ENCODE peak calls at places on chromosome 10, in nine cellular contexts. J, I, N, S, P, D, B, U and X are unnamed samples.

GRCh38 chr10:1382711-1383110 is 326.5 kb downstream of the WDR37 start:
- DNase-seq in B (no peak), I (peak), J (no peak), P (no peak), D (no peak), N (no peak), S (no peak), U (no peak), X (no peak)

GRCh38 chr10:43707755-43708154 is 59.1 kb upstream of the ZNF32 start:
- DNase-seq in D (no peak), P (no peak), U (no peak), N (no peak), J (no peak), I (no peak), S (no peak), B (no peak), X (no peak)

GRCh38 chr10:28393956-28394568 is 91.2 kb upstream of the MPP7 start:
- DNase-seq in N (peak), D (no peak), I (peak), B (peak), S (peak), P (peak), J (peak), U (peak), X (peak)

GRCh38 chr10:132482090-132482489 is 55.5 kb upstream of the INPP5A start:
- DNase-seq in I (no peak), U (no peak), J (no peak), S (no peak), B (no peak), P (no peak), D (no peak), N (peak), X (no peak)

GRCh38 chr10:117734626-117735405 is 192.3 kb downstream of the EMX2 start:
- DNase-seq in B (no peak), J (no peak), S (no peak), P (no peak), D (no peak), N (no peak), U (no peak), I (no peak), X (no peak)

GRCh38 chr10:127293640-127294039 is 97.2 kb upstream of the INSYN2A start:
- DNase-seq in D (no peak), N (no peak), P (no peak), J (no peak), U (no peak), I (no peak), S (no peak), B (no peak), X (no peak)

GRCh38 chr10:122490786-122491680 is 29.7 kb downstream of the HTRA1 start:
- DNase-seq in S (no peak), I (peak), J (peak), N (no peak), B (no peak), P (no peak), D (no peak), U (no peak), X (no peak)

GRCh38 chr10:35216303-35216905 is 89.8 kb downstream of the CREM start:
- DNase-seq in P (no peak), D (no peak), B (no peak), J (peak), N (peak), S (no peak), U (no peak), I (no peak), X (no peak)

GRCh38 chr10:86400705-86401587 is 34.4 kb upstream of the GRID1 start:
- DNase-seq in B (peak), N (peak), U (peak), I (peak), S (peak), P (peak), J (peak), D (no peak), X (no peak)

GRCh38 chr10:103835121-103836045 is 20.0 kb downstream of the SH3PXD2A start:
- DNase-seq in I (no peak), P (no peak), D (no peak), B (no peak), N (no peak), S (no peak), U (no peak), J (peak), X (no peak)

GRCh38 chr10:43137701-43137970 is 609 bp upstream of the CSGALNACT2 start:
- DNase-seq in B (no peak), I (peak), S (no peak), U (no peak), D (no peak), P (peak), J (peak), N (peak), X (peak)

GRCh38 chr10:22612316-22612715 is 102.1 kb downstream of the PIP4K2A start:
- DNase-seq in I (no peak), U (no peak), B (no peak), S (no peak), P (no peak), N (no peak), J (no peak), D (no peak), X (no peak)

GRCh38 chr10:35959103-35959740 is 317.1 kb upstream of the FZD8 start:
- DNase-seq in P (no peak), J (no peak), U (no peak), I (no peak), D (no peak), S (no peak), B (no peak), N (no peak), X (no peak)

GRCh38 chr10:126188679-126189200 is 199.5 kb downstream of the ADAM12 start:
- DNase-seq in B (no peak), S (no peak), D (no peak), U (no peak), J (no peak), P (no peak), N (no peak), I (no peak), X (no peak)

GRCh38 chr10:6050801-6051445 is 11.2 kb downstream of the IL2RA start:
- DNase-seq in I (peak), B (peak), S (peak), P (peak), D (peak), U (no peak), J (peak), N (peak), X (peak)

GRCh38 chr10:655184-655583 is 34.3 kb downstream of the DIP2C start:
- DNase-seq in N (no peak), I (no peak), P (no peak), J (no peak), S (no peak), D (no peak), U (no peak), B (no peak), X (no peak)

GRCh38 chr10:91311601-91312000 is 91.1 kb downstream of the PCGF5 start:
- DNase-seq in J (no peak), U (no peak), I (no peak), P (no peak), D (no peak), S (no peak), N (no peak), B (no peak), X (no peak)

GRCh38 chr10:79178614-79179403 is 110.0 kb downstream of the ZMIZ1 start:
- DNase-seq in P (no peak), J (no peak), B (no peak), D (no peak), S (no peak), I (no peak), U (no peak), N (no peak), X (peak)

GRCh38 chr10:36808625-36809362 is 316.6 kb upstream of the ANKRD30A start:
- DNase-seq in D (no peak), J (no peak), N (no peak), U (no peak), S (no peak), B (no peak), I (no peak), P (no peak), X (no peak)

GRCh38 chr10:103153302-103153759 is 39.7 kb downstream of the NT5C2 start:
- DNase-seq in S (peak), I (no peak), N (peak), J (no peak), D (no peak), P (no peak), U (no peak), B (no peak), X (no peak)

GRCh38 chr10:89269822-89270483 is 18.4 kb upstream of the LIPA start:
- DNase-seq in S (no peak), P (no peak), J (no peak), I (no peak), N (peak), B (no peak), U (no peak), D (no peak), X (no peak)

GRCh38 chr10:89535185-89536012 is at the start of gene SLC16A12:
- DNase-seq in D (no peak), P (no peak), I (no peak), U (no peak), S (peak), J (no peak), N (no peak), B (no peak), X (no peak)

GRCh38 chr10:1399431-1400120 is 337.7 kb downstream of the ADARB2 start:
- DNase-seq in I (peak), B (no peak), S (no peak), D (no peak), N (no peak), J (no peak), U (no peak), P (no peak), X (no peak)

GRCh38 chr10:117214401-117214800 is 17.1 kb downstream of the KCNK18 start:
- DNase-seq in U (no peak), D (no peak), S (no peak), J (no peak), B (peak), I (no peak), N (no peak), P (peak), X (no peak)

GRCh38 chr10:114687459-114687858 is 29.4 kb upstream of the ABLIM1 start:
- DNase-seq in S (no peak), B (no peak), D (no peak), P (no peak), N (no peak), U (no peak), I (no peak), J (no peak), X (no peak)

GRCh38 chr10:33022090-33022489 is 64.1 kb upstream of the ITGB1 start:
- DNase-seq in J (no peak), N (no peak), D (no peak), S (no peak), P (no peak), U (no peak), B (no peak), I (no peak), X (no peak)

GRCh38 chr10:15237351-15237750 is 68.9 kb upstream of the NMT2 start:
- DNase-seq in U (no peak), P (peak), N (no peak), D (no peak), B (no peak), J (no peak), I (no peak), S (peak), X (no peak)

GRCh38 chr10:5466451-5466996 is 32.8 kb downstream of the CALML5 start:
- DNase-seq in U (no peak), D (no peak), P (no peak), S (peak), J (peak), I (no peak), B (no peak), N (peak), X (no peak)

GRCh38 chr10:5940807-5941218 is 36.5 kb downstream of the IL15RA start:
- DNase-seq in U (no peak), S (no peak), I (no peak), N (no peak), B (no peak), P (no peak), J (no peak), D (no peak), X (peak)

GRCh38 chr10:19620867-19621266 is 195.4 kb upstream of the PLXDC2 start:
- DNase-seq in P (no peak), B (no peak), I (no peak), J (no peak), N (no peak), U (no peak), S (no peak), D (no peak), X (no peak)

GRCh38 chr10:97726636-97727178 is 10.2 kb upstream of the ZFYVE27 start:
- DNase-seq in J (peak), P (no peak), U (no peak), I (no peak), S (no peak), B (peak), D (no peak), N (peak), X (no peak)
- TF ChIP-seq POLR2A in J (no peak), P (no peak), U (no peak), I (peak), S (no peak), B (no peak), D (no peak), N (no peak), X (no peak)

DNA sequence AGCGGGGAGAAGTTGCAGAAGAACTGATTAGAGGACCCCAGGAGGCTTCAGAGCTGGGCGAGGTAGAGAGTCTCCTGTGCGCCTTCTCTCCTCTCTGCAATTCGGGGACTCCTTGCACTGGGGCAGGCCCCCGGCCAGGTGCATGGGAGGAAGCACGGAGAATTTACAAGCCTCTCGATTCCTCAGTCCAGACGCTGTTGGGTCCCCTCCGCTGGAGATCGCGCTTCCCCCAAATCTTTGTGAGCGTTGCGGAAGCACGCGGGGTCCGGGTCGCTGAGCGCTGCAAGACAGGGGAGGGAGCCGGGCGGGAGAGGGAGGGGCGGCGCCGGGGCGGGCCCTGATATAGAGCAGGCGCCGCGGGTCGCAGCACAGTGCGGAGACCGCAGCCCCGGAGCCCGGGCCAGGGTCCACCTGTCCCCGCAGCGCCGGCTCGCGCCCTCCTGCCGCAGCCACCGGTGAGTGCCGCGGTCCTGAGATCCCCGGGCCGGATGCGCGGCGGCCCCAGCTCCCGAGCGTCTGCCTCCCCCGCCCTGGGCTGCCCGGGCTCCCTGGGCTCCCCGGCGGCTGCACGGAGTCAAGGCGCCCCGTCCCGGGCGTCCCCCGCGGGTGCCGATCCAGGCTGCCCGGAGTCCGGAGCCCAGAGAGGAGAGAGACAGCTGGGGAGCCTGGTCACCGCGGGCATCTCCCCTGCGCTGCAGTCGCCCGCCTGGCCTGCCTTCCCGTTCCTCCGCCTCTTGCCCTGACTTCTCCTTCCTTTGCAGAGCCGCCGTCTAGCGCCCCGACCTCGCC is at the start of gene PLAU:
- DNase-seq in N (no peak), P (no peak), D (no peak), S (peak), U (no peak), J (peak), I (peak), B (no peak), X (no peak)
- TF ChIP-seq POLR2A in N (no peak), P (peak), D (peak), S (no peak), U (peak), J (peak), I (no peak), B (no peak), X (no peak)

GRCh38 chr10:77784856-77785255 is 141.7 kb downstream of the DLG5 start:
- DNase-seq in I (no peak), D (no peak), B (no peak), U (no peak), N (no peak), S (no peak), J (no peak), P (no peak), X (no peak)

GRCh38 chr10:77781451-77782327 is 144.1 kb upstream of the KCNMA1 start:
- DNase-seq in I (no peak), P (no peak), U (no peak), N (no peak), S (no peak), D (no peak), B (no peak), J (no peak), X (no peak)

GRCh38 chr10:77787440-77787839 is 139.1 kb downstream of the DLG5 start:
- DNase-seq in B (no peak), N (no peak), S (no peak), P (no peak), J (no peak), I (no peak), D (no peak), U (no peak), X (no peak)

GRCh38 chr10:77780180-77780579 is 142.6 kb upstream of the KCNMA1 start:
- DNase-seq in U (no peak), D (no peak), B (no peak), N (no peak), J (no peak), S (no peak), P (no peak), I (no peak), X (no peak)

DNA sequence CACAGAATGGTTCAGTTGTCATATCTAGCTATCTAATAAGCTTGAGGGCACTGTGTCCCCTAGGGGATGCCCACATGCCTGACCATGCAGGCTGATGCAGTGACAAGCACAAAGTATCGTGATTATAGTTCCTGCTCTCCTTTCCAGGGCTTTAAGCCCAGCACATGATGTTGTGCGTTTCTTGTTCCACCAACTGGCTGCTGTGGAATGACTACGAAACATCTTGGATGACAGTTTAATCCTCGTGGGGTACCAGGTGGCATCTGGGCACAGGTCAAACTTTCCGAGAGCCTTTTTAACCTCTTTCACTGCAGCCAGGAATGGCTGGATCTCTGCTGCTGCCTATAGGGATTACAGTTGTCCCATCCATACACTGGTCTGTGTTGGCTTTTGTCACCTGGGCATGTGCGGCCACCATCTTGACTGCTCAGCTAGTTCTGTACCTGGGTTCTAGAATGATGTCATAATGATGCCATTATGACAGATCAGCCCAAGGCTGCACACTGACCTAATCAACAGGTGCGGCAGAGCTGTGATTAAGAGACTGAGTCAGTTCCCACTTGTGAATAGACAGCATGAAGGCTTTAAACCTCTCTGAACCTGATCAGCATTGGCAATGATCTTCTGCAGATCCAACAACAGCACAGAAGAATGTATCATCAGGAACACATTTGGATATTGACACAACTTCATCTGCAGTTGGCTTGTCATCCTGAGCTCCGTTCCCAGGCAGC is 144.1 kb downstream of the DLG5 start:
- DNase-seq in J (no peak), B (no peak), D (no peak), N (no peak), P (no peak), I (no peak), S (no peak), U (no peak), X (no peak)
- TF ChIP-seq POLR2A in J (no peak), B (no peak), D (no peak), N (no peak), P (no peak), I (no peak), S (no peak), U (no peak), X (no peak)

GRCh38 chr10:27345455-27345909 is 104.9 kb upstream of the ACBD5 start:
- DNase-seq in P (no peak), D (peak), B (no peak), S (no peak), J (no peak), I (no peak), N (no peak), U (no peak), X (no peak)

GRCh38 chr10:27344568-27345454 is 104.2 kb upstream of the ACBD5 start:
- DNase-seq in N (no peak), I (no peak), S (no peak), U (no peak), P (no peak), J (no peak), D (peak), B (no peak), X (no peak)

GRCh38 chr10:27341001-27341400 is 100.4 kb upstream of the ACBD5 start:
- DNase-seq in N (peak), D (no peak), I (no peak), J (no peak), B (no peak), S (no peak), P (no peak), U (no peak), X (no peak)
- TF ChIP-seq POLR2A in N (no peak), D (no peak), I (no peak), J (no peak), B (no peak), S (no peak), P (no peak), U (no peak), X (no peak)

GRCh38 chr10:95408931-95409873 is 118.4 kb upstream of the PDLIM1 start:
- DNase-seq in B (no peak), D (no peak), U (no peak), P (no peak), I (no peak), S (no peak), N (no peak), J (no peak), X (no peak)
- TF ChIP-seq POLR2A in B (no peak), D (no peak), U (no peak), P (no peak), I (no peak), S (no peak), N (no peak), J (no peak), X (no peak)

DNA sequence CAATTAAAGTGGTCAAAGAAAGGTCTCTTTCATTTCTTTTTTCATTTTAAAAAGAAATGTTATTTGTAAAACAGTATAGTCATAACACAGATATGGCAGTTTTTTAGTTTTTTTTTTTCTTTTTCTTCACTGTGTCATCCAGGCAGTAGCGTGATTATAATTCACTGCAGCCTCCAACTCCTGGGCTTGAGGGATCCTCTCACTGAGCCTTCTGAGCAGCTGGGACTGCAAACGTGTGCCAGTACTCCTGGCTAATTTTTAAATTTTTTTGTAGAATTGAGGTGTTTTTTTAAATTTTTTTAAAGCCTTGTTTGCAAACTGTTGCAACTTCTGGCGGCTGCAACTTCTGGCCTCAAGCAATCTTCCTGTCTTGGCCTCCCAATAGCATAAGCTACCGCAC is 62.9 kb downstream of the HELLS start:
- DNase-seq in U (no peak), J (no peak), D (no peak), S (no peak), B (no peak), P (no peak), I (no peak), N (no peak), X (no peak)
- TF ChIP-seq POLR2A in U (no peak), J (no peak), D (no peak), S (no peak), B (no peak), P (no peak), I (no peak), N (no peak), X (no peak)